ENCODE peak calls at places on chromosomes 3 and 15, in ten cellular contexts. F is NCI-H1105 treated with DMSO at 0.1 percent for 48 hours; J is lung; S is NCI-H2081 treated with DMSO at 0.1 percent for 48 hours; B is lower lobe of right lung; E is T-helper 9 cell; O is thoracic aorta; C is activated naive CD4-positive, alpha-beta T cell treated with anti-CD3 and anti-CD28 coated beads, Interleukin-2, amount 50 U/mL, for 16 hours; K is fibroblast of pulmonary artery; M is germinal center. U is an unnamed sample.

GRCh38 chr15:81292516-81293001 is 31.4 kb downstream of the STARD5 start:
- DNase-seq in E (peak; percentile 38), K (no peak), M (peak; percentile 60), B (no peak), C (no peak), O (no peak), S (no peak), J (no peak), F (no peak), U (peak; percentile 83)

GRCh38 chr15:76391847-76392246 is 55.3 kb downstream of the ISL2 start:
- DNase-seq in M (no peak), J (no peak), C (no peak), O (no peak), B (no peak), K (no peak), E (no peak), F (no peak), S (no peak), U (no peak)

GRCh38 chr3:44958406-44958805 is 17.6 kb downstream of the ZDHHC3 start:
- DNase-seq in S (no peak), J (peak; percentile 50), C (no peak), B (no peak), F (no peak), K (no peak), M (no peak), E (no peak), O (no peak), U (no peak)

GRCh38 chr15:91611924-91612323 is 241.6 kb upstream of the SLCO3A1 start:
- DNase-seq in M (no peak), E (no peak), K (no peak), C (no peak), O (no peak), F (no peak), J (no peak), S (no peak), B (no peak), U (no peak)

GRCh38 chr3:42746455-42747450 is 26.3 kb downstream of the CCDC13 start:
- DNase-seq in O (no peak), E (no peak), C (no peak), F (peak; percentile 21), K (no peak), B (no peak), M (no peak), J (no peak), S (no peak), U (no peak)

GRCh38 chr3:53026423-53027162 is 19.3 kb downstream of the SFMBT1 start:
- DNase-seq in B (no peak), K (no peak), J (no peak), M (no peak), C (no peak), S (no peak), F (no peak), E (no peak), O (no peak), U (peak; percentile 19)

GRCh38 chr15:69209661-69210060 is 49.2 kb downstream of the GLCE start:
- DNase-seq in J (no peak), M (no peak), E (no peak), B (no peak), F (no peak), O (no peak), S (no peak), K (no peak), C (no peak), U (peak; percentile 3)

GRCh38 chr3:2603734-2604297 is 505.1 kb downstream of the CNTN4 start:
- DNase-seq in O (no peak), K (no peak), B (no peak), E (no peak), M (no peak), S (no peak), C (no peak), F (no peak), J (no peak), U (no peak)

GRCh38 chr15:77966540-77967290 is 110.8 kb downstream of the TBC1D2B start:
- DNase-seq in F (peak; percentile 26), K (peak; percentile 58), S (no peak), O (no peak), J (no peak), B (no peak), C (peak; percentile 53), E (peak; percentile 42), M (peak; percentile 70), U (peak; percentile 57)

GRCh38 chr3:38098376-38098723 is 38.6 kb downstream of the ACAA1 start:
- DNase-seq in S (no peak), F (no peak), B (no peak), J (no peak), C (no peak), E (no peak), K (no peak), O (no peak), M (no peak), U (no peak)

GRCh38 chr3:133274477-133274876 is 125.4 kb upstream of the BFSP2 start:
- DNase-seq in S (no peak), C (no peak), B (no peak), K (no peak), M (no peak), F (no peak), J (no peak), O (no peak), E (no peak), U (peak; percentile 15)

GRCh38 chr3:96813820-96814580 is 394 bp upstream of the EPHA6 start:
- DNase-seq in E (no peak), K (peak; percentile 44), M (peak; percentile 7), F (peak; percentile 74), B (peak; percentile 53), S (peak; percentile 12), O (no peak), C (no peak), J (no peak), U (peak; percentile 33)

GRCh38 chr3:11288786-11289637 is 16.8 kb downstream of the ATG7 start:
- DNase-seq in B (no peak), S (no peak), E (no peak), J (no peak), K (peak; percentile 98), C (no peak), F (no peak), O (no peak), M (peak; percentile 49), U (peak; percentile 77)

U was measured in GM12865.